ENCODE peak calls at places on chromosome 9, in six cellular contexts. O is COR-L47, Z is ACHN, J is ovary, C is substantia nigra, B is amygdala. L is an unnamed sample.

GRCh38 chr9:132183715-132184114 is 21.9 kb downstream of the NTNG2 start:
- DNase-seq in O (no peak), Z (no peak), J (no peak), C (no peak), B (no peak), L (no peak)

GRCh38 chr9:99221266-99221622 is 498 bp downstream of the ALG2 start:
- DNase-seq in O (no peak), Z (no peak), J (no peak), C (no peak), B (no peak), L (no peak)

GRCh38 chr9:70602364-70603019 is 188.0 kb upstream of the KLF9 start:
- DNase-seq in O (peak), Z (peak), J (peak), C (peak), B (peak), L (peak)

GRCh38 chr9:137484551-137485315 is 25.6 kb upstream of the NSMF start:
- DNase-seq in O (no peak), Z (no peak), J (peak), C (no peak), B (no peak), L (no peak)

GRCh38 chr9:73611072-73611471 is 459.4 kb downstream of the ANXA1 start:
- DNase-seq in O (no peak), Z (no peak), J (no peak), C (no peak), B (no peak), L (no peak)

GRCh38 chr9:15509931-15510788 is 610 bp downstream of the PSIP1 start:
- DNase-seq in O (peak), Z (peak), J (peak), C (peak), B (peak), L (peak)

GRCh38 chr9:1125741-1126140 is 75.6 kb downstream of the DMRT2 start:
- DNase-seq in O (no peak), Z (no peak), J (no peak), C (no peak), B (no peak), L (no peak)

GRCh38 chr9:76827286-76828080 is 63.2 kb downstream of the PCA3 start:
- DNase-seq in O (no peak), Z (no peak), J (no peak), C (no peak), B (no peak), L (no peak)

GRCh38 chr9:88387035-88387732 is 1.1 kb upstream of the SPIN1 start:
- DNase-seq in O (peak), Z (peak), J (peak), C (no peak), B (no peak), L (peak)

GRCh38 chr9:128818839-128819715 is 777 bp downstream of the ENDOG start:
- DNase-seq in O (peak), Z (no peak), J (no peak), C (no peak), B (peak), L (no peak)

GRCh38 chr9:133117271-133118178 is 3.5 kb downstream of the RALGDS start:
- DNase-seq in O (no peak), Z (peak), J (peak), C (peak), B (peak), L (no peak)

GRCh38 chr9:135060461-135061116 is 26.9 kb upstream of the OLFM1 start:
- DNase-seq in O (no peak), Z (no peak), J (no peak), C (no peak), B (no peak), L (no peak)

GRCh38 chr9:25876248-25876647 is 198.0 kb upstream of the TUSC1 start:
- DNase-seq in O (no peak), Z (no peak), J (no peak), C (no peak), B (no peak), L (no peak)

GRCh38 chr9:137457406-137458193 is 1.5 kb downstream of the NSMF start:
- DNase-seq in O (peak), Z (no peak), J (peak), C (peak), B (peak), L (no peak)

GRCh38 chr9:114228034-114228808 is 72.9 kb downstream of the COL27A1 start:
- DNase-seq in O (no peak), Z (no peak), J (no peak), C (no peak), B (no peak), L (no peak)

GRCh38 chr9:124077915-124078572 is 66.5 kb downstream of the LHX2 start:
- DNase-seq in O (no peak), Z (peak), J (no peak), C (peak), B (no peak), L (no peak)

GRCh38 chr9:115152281-115152680 is 34.3 kb upstream of the TNC start:
- DNase-seq in O (no peak), Z (no peak), J (no peak), C (no peak), B (no peak), L (no peak)

GRCh38 chr9:36441966-36442365 is 41.9 kb upstream of the RNF38 start:
- DNase-seq in O (no peak), Z (no peak), J (no peak), C (no peak), B (no peak), L (no peak)

GRCh38 chr9:68947842-68948569 is 65.9 kb downstream of the PRKACG start:
- DNase-seq in O (no peak), Z (no peak), J (no peak), C (no peak), B (no peak), L (no peak)

GRCh38 chr9:89759563-89759962 is 154.8 kb downstream of the GADD45G start:
- DNase-seq in O (peak), Z (no peak), J (no peak), C (no peak), B (no peak), L (no peak)

GRCh38 chr9:129697956-129698757 is 32.7 kb downstream of the PRRX2 start:
- DNase-seq in O (no peak), Z (no peak), J (peak), C (no peak), B (no peak), L (no peak)

GRCh38 chr9:102205251-102205650 is 466.8 kb upstream of the GRIN3A start:
- DNase-seq in O (no peak), Z (no peak), J (no peak), C (no peak), B (no peak), L (no peak)

GRCh38 chr9:111180801-111181200 is 142.5 kb upstream of the LPAR1 start:
- DNase-seq in O (no peak), Z (no peak), J (no peak), C (no peak), B (no peak), L (no peak)

GRCh38 chr9:110526426-110526825 is 53.1 kb downstream of the SVEP1 start:
- DNase-seq in O (no peak), Z (no peak), J (no peak), C (no peak), B (no peak), L (no peak)

GRCh38 chr9:107782381-107782780 is 292.8 kb upstream of the KLF4 start:
- DNase-seq in O (no peak), Z (no peak), J (no peak), C (no peak), B (no peak), L (no peak)

GRCh38 chr9:81195206-81195605 is 494.1 kb downstream of the TLE1 start:
- DNase-seq in O (no peak), Z (no peak), J (no peak), C (no peak), B (no peak), L (no peak)

GRCh38 chr9:16344343-16344742 is 526.1 kb downstream of the BNC2 start:
- DNase-seq in O (no peak), Z (peak), J (peak), C (no peak), B (no peak), L (no peak)

GRCh38 chr9:136237486-136238341 is 7.9 kb downstream of the QSOX2 start:
- DNase-seq in O (no peak), Z (no peak), J (no peak), C (no peak), B (no peak), L (no peak)

GRCh38 chr9:73074176-73074708 is 77.4 kb upstream of the ANXA1 start:
- DNase-seq in O (no peak), Z (no peak), J (no peak), C (no peak), B (no peak), L (no peak)

GRCh38 chr9:36813149-36813548 is 220.9 kb downstream of the PAX5 start:
- DNase-seq in O (no peak), Z (no peak), J (no peak), C (no peak), B (no peak), L (no peak)

GRCh38 chr9:133163559-133164208 is at the start of gene GBGT1:
- DNase-seq in O (no peak), Z (peak), J (peak), C (peak), B (no peak), L (no peak)

GRCh38 chr9:35114921-35115341 is 731 bp downstream of the ATOSB start:
- DNase-seq in O (no peak), Z (peak), J (peak), C (peak), B (peak), L (no peak)

GRCh38 chr9:110672873-110673508 is 4.4 kb downstream of the MUSK start:
- DNase-seq in O (no peak), Z (no peak), J (no peak), C (no peak), B (no peak), L (no peak)

GRCh38 chr9:75181748-75182147 is 93.4 kb downstream of the OSTF1 start:
- DNase-seq in O (no peak), Z (no peak), J (no peak), C (no peak), B (no peak), L (no peak)

L was measured in activated gamma-delta T cell treated with anti-CD3 and anti-CD28 coated beads, Interleukin-2, amount 50 U/mL, for 16 hours.